ENCODE peak calls at places on chromosomes 11 and 22, in eight cellular contexts. E is astrocyte of the cerebellum, B is HL-60, R is spleen, N is psoas muscle, I is transverse colon, M is foreskin fibroblast, W is brain microvascular endothelial cell. H is an unnamed sample.

GRCh38 chr22:32579533-32580220 is 105.1 kb downstream of the FBXO7 start:
- DNase-seq in E (peak; percentile 28), B (no peak), R (peak; percentile 88), N (no peak), I (no peak), M (peak; percentile 84), W (peak; percentile 31), H (no peak)

GRCh38 chr11:20125927-20126326 is 34.3 kb downstream of the DBX1 start:
- DNase-seq in E (no peak), B (no peak), R (no peak), N (no peak), I (no peak), M (peak; percentile 65), W (peak; percentile 11), H (no peak)

GRCh38 chr11:19642185-19642591 is 70.4 kb upstream of the NAV2 start:
- DNase-seq in E (no peak), B (no peak), R (no peak), N (peak; percentile 44), I (no peak), M (peak; percentile 70), W (no peak), H (no peak)

GRCh38 chr22:22882033-22882717 is 5.4 kb upstream of the IGLL5 start:
- DNase-seq in E (no peak), B (peak; percentile 36), R (no peak), N (no peak), I (peak; percentile 60), M (no peak), W (no peak), H (peak; percentile 87)

GRCh38 chr11:9302448-9302847 is 11.9 kb downstream of the TMEM41B start:
- DNase-seq in E (no peak), B (no peak), R (no peak), N (no peak), I (no peak), M (no peak), W (peak; percentile 23), H (no peak)

GRCh38 chr22:37318255-37319109 is 36.2 kb downstream of the CYTH4 start:
- DNase-seq in E (no peak), B (no peak), R (no peak), N (no peak), I (no peak), M (no peak), W (no peak), H (no peak)

GRCh38 chr11:115720537-115721308 is 216.5 kb upstream of the CADM1 start:
- DNase-seq in E (no peak), B (no peak), R (no peak), N (no peak), I (no peak), M (no peak), W (no peak), H (no peak)

GRCh38 chr11:606245-606644 is 9.5 kb downstream of the IRF7 start:
- DNase-seq in E (no peak), B (no peak), R (no peak), N (no peak), I (no peak), M (peak; percentile 35), W (no peak), H (peak; percentile 29)

GRCh38 chr22:25710501-25710900 is 31.5 kb upstream of the MYO18B start:
- DNase-seq in E (no peak), B (no peak), R (no peak), N (no peak), I (no peak), M (no peak), W (no peak), H (no peak)

GRCh38 chr11:91703042-91703441 is 521.6 kb upstream of the FAT3 start:
- DNase-seq in E (no peak), B (no peak), R (no peak), N (no peak), I (no peak), M (no peak), W (no peak), H (no peak)

GRCh38 chr11:43366597-43367121 is 7.9 kb downstream of the TTC17 start:
- DNase-seq in E (no peak), B (no peak), R (no peak), N (no peak), I (no peak), M (peak; percentile 60), W (peak; percentile 36), H (no peak)

GRCh38 chr11:100404907-100405306 is 282.2 kb upstream of the ARHGAP42 start:
- DNase-seq in E (no peak), B (no peak), R (peak; percentile 64), N (no peak), I (no peak), M (no peak), W (no peak), H (no peak)

GRCh38 chr11:22459053-22459452 is 120.9 kb downstream of the SLC17A6 start:
- DNase-seq in E (no peak), B (no peak), R (no peak), N (no peak), I (no peak), M (peak; percentile 1), W (peak; percentile 71), H (no peak)

GRCh38 chr22:40076702-40077645 is 82.2 kb downstream of the FAM83F start:
- DNase-seq in E (no peak), B (peak; percentile 59), R (no peak), N (no peak), I (no peak), M (peak; percentile 49), W (no peak), H (no peak)

GRCh38 chr11:46504817-46505613 is 88.8 kb downstream of the AMBRA1 start:
- DNase-seq in E (no peak), B (no peak), R (no peak), N (no peak), I (no peak), M (peak; percentile 29), W (peak; percentile 20), H (no peak)

GRCh38 chr11:27520226-27520625 is 13.7 kb upstream of the LIN7C start:
- DNase-seq in E (no peak), B (no peak), R (no peak), N (no peak), I (no peak), M (peak; percentile 36), W (no peak), H (no peak)

GRCh38 chr11:125235006-125235405 is 70.5 kb downstream of the PKNOX2 start:
- DNase-seq in E (no peak), B (no peak), R (no peak), N (no peak), I (no peak), M (no peak), W (no peak), H (no peak)

GRCh38 chr11:117026593-117027330 is 71.5 kb downstream of the SIK3 start:
- DNase-seq in E (peak; percentile 52), B (no peak), R (no peak), N (no peak), I (no peak), M (peak; percentile 85), W (peak; percentile 52), H (no peak)

GRCh38 chr11:117419915-117420485 is 92.3 kb downstream of the CEP164 start:
- DNase-seq in E (no peak), B (no peak), R (peak; percentile 74), N (no peak), I (no peak), M (no peak), W (no peak), H (no peak)

GRCh38 chr22:41380993-41381328 is 781 bp upstream of the TEF start:
- DNase-seq in E (peak; percentile 40), B (no peak), R (no peak), N (peak; percentile 89), I (peak; percentile 74), M (peak; percentile 95), W (peak; percentile 67), H (no peak)

GRCh38 chr11:19951558-19952083 is 208.7 kb downstream of the DBX1 start:
- DNase-seq in E (no peak), B (no peak), R (no peak), N (no peak), I (no peak), M (peak; percentile 79), W (no peak), H (no peak)

GRCh38 chr11:128757886-128758612 is 64.2 kb downstream of the FLI1 start:
- DNase-seq in E (no peak), B (no peak), R (peak; percentile 80), N (no peak), I (peak; percentile 46), M (no peak), W (no peak), H (no peak)
- TF ChIP-seq CTCF in E (no peak), B (no peak), R (no peak), N (no peak), I (no peak), M (no peak), W (no peak), H (no peak)

GRCh38 chr11:12083380-12083779 is 27.0 kb upstream of the MICAL2 start:
- DNase-seq in E (no peak), B (no peak), R (no peak), N (no peak), I (no peak), M (no peak), W (no peak), H (no peak)
- TF ChIP-seq CTCF in E (peak; percentile 29), B (no peak), R (no peak), N (no peak), I (no peak), M (no peak), W (peak; percentile 56), H (no peak)

GRCh38 chr11:6473481-6474422 is at the start of gene TRIM3:
- DNase-seq in E (peak; percentile 43), B (peak; percentile 54), R (peak; percentile 96), N (peak; percentile 96), I (peak; percentile 96), M (peak; percentile 94), W (peak; percentile 85), H (peak; percentile 77)
- TF ChIP-seq CTCF in E (peak; percentile 43), B (no peak), R (no peak), N (no peak), I (peak; percentile 25), M (peak; percentile 56), W (peak; percentile 62), H (no peak)

GRCh38 chr11:34887260-34887659 is 28.9 kb downstream of the APIP start:
- DNase-seq in E (no peak), B (no peak), R (no peak), N (no peak), I (no peak), M (no peak), W (no peak), H (no peak)

GRCh38 chr11:34890812-34891211 is 25.4 kb downstream of the APIP start:
- DNase-seq in E (peak; percentile 47), B (no peak), R (no peak), N (no peak), I (no peak), M (peak; percentile 75), W (peak; percentile 6), H (no peak)

GRCh38 chr11:34886609-34887008 is 29.6 kb downstream of the APIP start:
- DNase-seq in E (no peak), B (no peak), R (no peak), N (no peak), I (no peak), M (no peak), W (no peak), H (no peak)

GRCh38 chr11:34891611-34892010 is 24.6 kb downstream of the APIP start:
- DNase-seq in E (no peak), B (no peak), R (no peak), N (no peak), I (no peak), M (no peak), W (no peak), H (no peak)

DNA sequence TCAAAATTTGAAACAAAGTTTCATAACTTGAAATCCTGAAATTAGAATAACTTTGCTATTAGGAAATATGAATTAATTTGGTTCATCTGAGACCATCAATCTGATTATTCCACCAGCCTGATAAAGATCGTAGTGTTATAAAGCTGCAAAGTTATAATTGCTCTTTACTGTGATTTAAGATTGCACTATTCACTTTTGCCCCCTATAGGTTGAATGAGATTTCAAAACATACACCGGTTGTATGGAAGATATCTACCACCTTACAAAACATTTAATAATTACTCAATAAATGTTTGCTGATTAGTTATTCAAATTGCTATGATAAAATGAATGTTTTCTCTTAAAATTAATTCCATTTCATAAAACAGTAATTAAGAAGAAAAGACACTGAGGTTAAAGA is 26.1 kb downstream of the APIP start:
- DNase-seq in E (no peak), B (no peak), R (no peak), N (no peak), I (no peak), M (peak; percentile 46), W (no peak), H (no peak)
- TF ChIP-seq CTCF in E (peak; percentile 23), B (no peak), R (no peak), N (no peak), I (peak; percentile 31), M (peak; percentile 6), W (peak; percentile 6), H (no peak)

H was measured in CD14-positive monocyte.